ENCODE peak calls at places on chromosomes 4 and X, in seven cellular contexts. J, Y, W, U, Z, G and A are unnamed samples.

GRCh38 chrX:31147175-31147574 is 75.3 kb upstream of the FTHL17 start:
- DNase-seq in W (no peak), Y (no peak), J (no peak), Z (no peak), U (no peak), G (no peak), A (no peak)

GRCh38 chrX:134636859-134637258 is 21.4 kb downstream of the PLAC1 start:
- DNase-seq in J (no peak), W (no peak), G (no peak), Y (peak), U (no peak), Z (no peak), A (no peak)

GRCh38 chr4:11281720-11282119 is 147.0 kb downstream of the HS3ST1 start:
- DNase-seq in J (no peak), Z (no peak), W (no peak), G (no peak), Y (no peak), U (no peak), A (no peak)

GRCh38 chr4:124505211-124505610 is 207.3 kb downstream of the ANKRD50 start:
- DNase-seq in W (no peak), U (no peak), G (no peak), Y (no peak), J (no peak), Z (no peak), A (no peak)

GRCh38 chr4:7050481-7051143 is 7.4 kb downstream of the TADA2B start:
- DNase-seq in U (no peak), J (no peak), Y (no peak), G (no peak), Z (no peak), W (no peak), A (no peak)

GRCh38 chr4:35358001-35358584 is 886.2 kb downstream of the ARAP2 start:
- DNase-seq in J (no peak), G (no peak), Z (no peak), W (no peak), Y (peak), U (no peak), A (no peak)

GRCh38 chr4:22688236-22688635 is 4.5 kb upstream of the GBA3 start:
- DNase-seq in J (no peak), U (no peak), G (no peak), Y (no peak), Z (no peak), W (no peak), A (no peak)

GRCh38 chrX:13669246-13669689 is 16.3 kb downstream of the TCEANC start:
- DNase-seq in G (no peak), U (no peak), Y (no peak), J (peak), W (peak), Z (no peak), A (no peak)

GRCh38 chr4:73817341-73817740 is 19.1 kb upstream of the CXCL6 start:
- DNase-seq in Z (no peak), Y (no peak), G (no peak), U (no peak), J (no peak), W (no peak), A (no peak)

GRCh38 chr4:74338792-74339333 is 26.1 kb upstream of the EREG start:
- DNase-seq in J (no peak), Y (no peak), W (no peak), U (no peak), G (no peak), Z (no peak), A (no peak)

GRCh38 chrX:48998391-48998790 is 3.7 kb downstream of the GRIPAP1 start:
- DNase-seq in Y (no peak), J (no peak), W (no peak), U (no peak), G (no peak), Z (no peak), A (no peak)

GRCh38 chr4:184293552-184293951 is 75.9 kb upstream of the ENPP6 start:
- DNase-seq in G (no peak), W (peak), U (no peak), J (peak), Y (no peak), Z (no peak), A (no peak)

GRCh38 chr4:25786497-25787065 is 76.2 kb downstream of the SEL1L3 start:
- DNase-seq in Y (no peak), U (no peak), G (no peak), Z (no peak), W (no peak), J (no peak), A (no peak)

GRCh38 chr4:176924238-176924637 is 131.5 kb upstream of the VEGFC start:
- DNase-seq in J (no peak), Z (no peak), G (no peak), W (no peak), U (no peak), Y (no peak), A (no peak)

GRCh38 chr4:36322921-36323354 is 41.5 kb downstream of the DTHD1 start:
- DNase-seq in W (peak), G (no peak), U (no peak), J (no peak), Z (no peak), Y (no peak), A (no peak)

GRCh38 chr4:94802091-94802490 is 44.3 kb downstream of the BMPR1B start:
- DNase-seq in Z (no peak), W (no peak), G (no peak), Y (no peak), U (no peak), J (no peak), A (no peak)

GRCh38 chr4:134935320-134935719 is 733.7 kb upstream of the PABPC4L start:
- DNase-seq in J (no peak), Z (peak), G (no peak), W (no peak), U (no peak), Y (peak), A (no peak)

GRCh38 chr4:37653601-37654000 is 32.6 kb downstream of the RELL1 start:
- DNase-seq in J (no peak), W (no peak), Z (no peak), Y (no peak), G (no peak), U (no peak), A (no peak)

GRCh38 chr4:40255722-40256281 is 59.0 kb downstream of the RHOH start:
- DNase-seq in Z (no peak), W (peak), Y (no peak), U (no peak), G (no peak), J (no peak), A (no peak)

GRCh38 chr4:8457646-8458045 is 17.1 kb downstream of the TRMT44 start:
- DNase-seq in J (no peak), W (no peak), Z (no peak), U (no peak), G (no peak), Y (peak), A (no peak)

GRCh38 chr4:4225915-4226605 is 669 bp downstream of the OTOP1 start:
- DNase-seq in Y (peak), J (no peak), G (no peak), U (no peak), W (peak), Z (no peak), A (no peak)

GRCh38 chr4:147201016-147201415 is 255.4 kb upstream of the TTC29 start:
- DNase-seq in G (no peak), U (no peak), Z (no peak), W (no peak), J (no peak), Y (no peak), A (no peak)

GRCh38 chr4:148477276-148477675 is 35.1 kb upstream of the NR3C2 start:
- DNase-seq in W (no peak), G (no peak), U (no peak), Y (no peak), Z (no peak), J (no peak), A (no peak)

GRCh38 chrX:115413246-115413878 is 123.8 kb downstream of the LUZP4 start:
- DNase-seq in G (no peak), Z (no peak), W (no peak), J (no peak), Y (no peak), U (no peak), A (no peak)

GRCh38 chr4:137610960-137611359 is 78.7 kb upstream of the PCDH18 start:
- DNase-seq in U (no peak), J (no peak), G (no peak), W (no peak), Y (no peak), Z (no peak), A (no peak)